ENCODE peak calls at places on chromosomes 2 and 18, in four cellular contexts. Q is stomach, X is endothelial cell of umbilical vein, U is breast epithelium. V is an unnamed sample. For H3K4me1, the result is how much of the 10 kb centered on the place peaks cover.

GRCh38 chr2:157699009-157699408 is 70.3 kb upstream of the ACVR1C start:
- DNase-seq in U (no peak), X (no peak), Q (no peak), V (no peak)

GRCh38 chr2:11775384-11775783 is 29.0 kb downstream of the LPIN1 start:
- DNase-seq in Q (no peak), U (no peak), X (peak), V (no peak)

GRCh38 chr2:69641887-69642708 is 1.4 kb downstream of the AAK1 start:
- DNase-seq in Q (no peak), X (peak), U (no peak), V (no peak)

GRCh38 chr18:74453011-74453571 is 4.0 kb downstream of the DIPK1C start:
- DNase-seq in U (no peak), Q (no peak), X (no peak), V (no peak)

GRCh38 chr2:98727369-98727749 is 3.6 kb downstream of the MGAT4A start:
- DNase-seq in U (no peak), X (peak), Q (no peak), V (peak)

GRCh38 chr2:167752734-167753133 is 494.7 kb downstream of the STK39 start:
- DNase-seq in X (no peak), U (no peak), Q (no peak), V (no peak)

GRCh38 chr2:166384774-166385173 is 9.0 kb upstream of the SCN9A start:
- DNase-seq in Q (no peak), U (no peak), X (peak), V (no peak)

GRCh38 chr2:158006961-158007664 is 94.6 kb upstream of the UPP2 start:
- DNase-seq in X (no peak), Q (no peak), U (no peak), V (no peak)

GRCh38 chr2:134668821-134669220 is 50.0 kb downstream of the TMEM163 start:
- DNase-seq in X (no peak), U (peak), Q (peak), V (no peak)

GRCh38 chr2:102094917-102095316 is 47.6 kb upstream of the IL1R1 start:
- DNase-seq in U (no peak), Q (no peak), X (peak), V (no peak)

GRCh38 chr2:142974288-142975024 is 97.0 kb downstream of the KYNU start:
- DNase-seq in U (no peak), Q (no peak), X (peak), V (no peak)

GRCh38 chr2:239012936-239013669 is 165.2 kb downstream of the TWIST2 start:
- DNase-seq in Q (peak), X (no peak), U (no peak), V (no peak)

GRCh38 chr2:203870942-203871341 is 3.4 kb downstream of the CTLA4 start:
- DNase-seq in U (no peak), X (no peak), Q (no peak), V (no peak)

GRCh38 chr2:172931256-172931894 is 144.3 kb upstream of the MAP3K20 start:
- DNase-seq in X (peak), U (no peak), Q (no peak), V (no peak)

GRCh38 chr2:100197643-100198153 is 55.3 kb upstream of the AFF3 start:
- DNase-seq in Q (peak), X (peak), U (peak), V (peak)

GRCh38 chr2:70897203-70897976 is 38.3 kb upstream of the ATP6V1B1 start:
- DNase-seq in X (no peak), U (no peak), Q (no peak), V (no peak)

GRCh38 chr18:79300382-79300781 is 95.3 kb upstream of the NFATC1 start:
- DNase-seq in X (no peak), Q (no peak), U (no peak), V (no peak)

GRCh38 chr2:120399889-120400240 is 53.9 kb downstream of the INHBB start:
- DNase-seq in U (no peak), Q (no peak), X (no peak), V (no peak)

GRCh38 chr2:218438601-218439000 is 19.7 kb downstream of the VIL1 start:
- DNase-seq in U (no peak), X (no peak), Q (peak), V (no peak)

GRCh38 chr18:26312196-26312595 is 86.0 kb downstream of the TAF4B start:
- DNase-seq in Q (no peak), X (no peak), U (no peak), V (no peak)

GRCh38 chr2:137969418-137969765 is 5.1 kb downstream of the HNMT start:
- DNase-seq in U (peak), Q (peak), X (peak), V (no peak)

GRCh38 chr2:3628241-3628679 is 29.7 kb upstream of the ALLC start:
- DNase-seq in Q (peak), U (no peak), X (no peak), V (peak)

GRCh38 chr2:78541451-78542267 is 483.8 kb upstream of the REG3G start:
- DNase-seq in Q (no peak), X (no peak), U (no peak), V (no peak)

GRCh38 chr2:85697716-85698115 is 3.6 kb downstream of the GNLY start:
- DNase-seq in Q (no peak), U (no peak), X (no peak), V (no peak)

GRCh38 chr2:69565431-69565839 is 78.1 kb downstream of the AAK1 start:
- DNase-seq in U (no peak), Q (peak), X (peak), V (peak)

GRCh38 chr18:54296017-54296416 is 26.7 kb downstream of the POLI start:
- DNase-seq in U (no peak), Q (no peak), X (peak), V (no peak)

GRCh38 chr2:120525056-120526046 is 179.4 kb downstream of the INHBB start:
- DNase-seq in U (no peak), Q (no peak), X (peak), V (peak)

GRCh38 chr2:60742419-60742818 is 13.6 kb upstream of the PAPOLG start:
- DNase-seq in U (no peak), X (no peak), Q (no peak), V (no peak)

GRCh38 chr2:88737385-88737784 is 45.9 kb downstream of the RPIA start:
- DNase-seq in X (peak), Q (no peak), U (no peak), V (no peak)

GRCh38 chr2:20141056-20141762 is 83.7 kb downstream of the SDC1 start:
- DNase-seq in U (peak), Q (peak), X (peak), V (peak)

GRCh38 chr2:25123682-25124081 is 44.7 kb downstream of the POMC start:
- DNase-seq in U (no peak), Q (no peak), X (no peak), V (no peak)

GRCh38 chr18:3790702-3791101 is 340.7 kb downstream of the TGIF1 start:
- DNase-seq in U (no peak), X (peak), Q (no peak), V (peak)

GRCh38 chr2:101844055-101844635 is 146.6 kb downstream of the MAP4K4 start:
- DNase-seq in X (peak), U (no peak), Q (no peak), V (no peak)

GRCh38 chr18:12059334-12060181 is 34.1 kb upstream of the ANKRD62 start:
- DNase-seq in U (no peak), X (no peak), Q (no peak), V (no peak)

GRCh38 chr2:29082804-29083495 is 8.6 kb upstream of the PCARE start:
- DNase-seq in Q (no peak), X (no peak), U (no peak), V (no peak)

GRCh38 chr18:63147973-63148372 is 171.6 kb downstream of the BCL2 start:
- DNase-seq in U (no peak), Q (no peak), X (no peak), V (no peak)
- H3K27ac ChIP-seq in U (peak), Q (no peak), X (no peak), V (peak)

GRCh38 chr2:109172556-109173105 is 43.6 kb downstream of the SH3RF3 start:
- DNase-seq in U (no peak), X (peak), Q (no peak), V (no peak)
- TF ChIP-seq POLR2A in U (no peak), X (no peak), Q (no peak), V (no peak)

DNA sequence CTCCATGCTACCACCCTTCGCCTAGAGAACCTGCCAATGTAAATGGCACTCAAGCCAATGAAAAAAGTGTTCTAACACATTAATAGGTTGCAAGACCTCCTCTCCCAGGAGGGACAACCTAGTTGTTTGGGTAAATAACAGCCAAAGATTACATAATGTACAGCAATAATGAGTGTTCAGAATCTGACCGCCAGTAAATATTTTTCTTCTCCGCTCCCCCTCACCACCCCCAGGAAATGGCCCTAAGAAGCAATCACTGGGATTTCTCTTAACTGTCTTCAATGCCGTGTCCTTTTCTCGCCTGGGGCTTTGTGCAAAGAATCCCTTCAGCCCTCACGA is 536 bp downstream of the HYCC2 start:
- DNase-seq in X (no peak), U (no peak), Q (no peak), V (no peak)
- H3K4me1 ChIP-seq in X (under half), U (under half), Q (half or more), V (under half)

DNA sequence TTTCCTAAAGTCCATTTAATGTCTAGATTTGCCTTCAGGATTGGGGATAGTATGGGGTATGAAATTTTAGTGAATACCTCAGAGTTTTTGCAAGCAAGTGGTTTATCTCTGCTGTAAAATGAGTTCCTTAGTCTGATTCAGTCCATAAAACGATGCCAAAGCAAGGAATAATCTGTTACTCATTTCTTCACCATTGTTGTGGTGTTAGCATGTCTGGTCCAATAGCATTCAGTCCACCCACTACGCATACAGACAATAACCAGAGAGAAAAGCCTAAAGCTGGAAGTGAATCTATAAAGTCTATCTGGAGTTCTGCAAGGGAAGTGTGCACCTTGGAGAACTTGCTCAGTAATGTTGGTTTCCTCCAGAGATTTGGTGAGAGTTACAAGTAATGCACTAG is 12.9 kb upstream of the DPP4 start:
- DNase-seq in X (no peak), Q (no peak), U (no peak), V (no peak)
- H3K27ac ChIP-seq in X (no peak), Q (no peak), U (no peak), V (no peak)

GRCh38 chr2:27431395-27431794 is 3.0 kb downstream of the NRBP1 start:
- DNase-seq in X (peak), Q (no peak), U (no peak), V (no peak)

GRCh38 chr2:27428213-27428977 is at the start of gene NRBP1:
- DNase-seq in X (peak), U (peak), Q (peak), V (peak)

GRCh38 chr2:27427863-27428212 is 593 bp upstream of the NRBP1 start:
- DNase-seq in X (no peak), Q (no peak), U (no peak), V (no peak)

GRCh38 chr2:27428978-27429541 is 629 bp downstream of the NRBP1 start:
- DNase-seq in U (peak), Q (peak), X (peak), V (peak)
- TF ChIP-seq POLR2A in U (no peak), Q (no peak), X (no peak), V (no peak)

V was measured in uterus.